ENCODE peak calls at places on chromosomes 7 and 10, in eight cellular contexts. One of them, this sample, is unnamed.

GRCh38 chr7:107999814-108000560 is 3.0 kb downstream of the LAMB1 start:
- DNase-seq in OCI-LY7: no peak
- DNase-seq in coronary artery: no peak
- DNase-seq in GM23338: peak; percentile 59
- DNase-seq in foreskin keratinocyte: peak; percentile 42
- DNase-seq in cardiac muscle cell: no peak
- DNase-seq in mesendoderm: peak; percentile 89
- DNase-seq in Karpas-422: no peak
- DNase-seq in this sample: no peak

GRCh38 chr10:95121904-95122303 is 52.6 kb upstream of the CYP2C8 start:
- DNase-seq in GM23338: no peak
- DNase-seq in foreskin keratinocyte: no peak
- DNase-seq in cardiac muscle cell: no peak
- DNase-seq in Karpas-422: no peak
- DNase-seq in coronary artery: no peak
- DNase-seq in mesendoderm: no peak
- DNase-seq in OCI-LY7: no peak
- DNase-seq in this sample: no peak

GRCh38 chr7:79789584-79790345 is 336.3 kb upstream of the MAGI2 start:
- DNase-seq in GM23338: no peak
- DNase-seq in cardiac muscle cell: no peak
- DNase-seq in OCI-LY7: no peak
- DNase-seq in Karpas-422: no peak
- DNase-seq in coronary artery: no peak
- DNase-seq in foreskin keratinocyte: no peak
- DNase-seq in mesendoderm: no peak
- DNase-seq in this sample: no peak

GRCh38 chr10:128854965-128855364 is 612.1 kb upstream of the MGMT start:
- DNase-seq in cardiac muscle cell: peak; percentile 62
- DNase-seq in OCI-LY7: no peak
- DNase-seq in Karpas-422: no peak
- DNase-seq in mesendoderm: peak; percentile 16
- DNase-seq in foreskin keratinocyte: peak; percentile 1
- DNase-seq in GM23338: peak; percentile 19
- DNase-seq in coronary artery: no peak
- DNase-seq in this sample: no peak

GRCh38 chr10:103458720-103459119 is at the start of gene CALHM1:
- DNase-seq in GM23338: peak; percentile 76
- DNase-seq in coronary artery: no peak
- DNase-seq in cardiac muscle cell: no peak
- DNase-seq in Karpas-422: peak; percentile 74
- DNase-seq in mesendoderm: peak; percentile 78
- DNase-seq in OCI-LY7: peak; percentile 70
- DNase-seq in foreskin keratinocyte: no peak
- DNase-seq in this sample: no peak

GRCh38 chr7:110669410-110669809 is 421.5 kb upstream of the LRRN3 start:
- DNase-seq in mesendoderm: no peak
- DNase-seq in coronary artery: no peak
- DNase-seq in cardiac muscle cell: no peak
- DNase-seq in GM23338: no peak
- DNase-seq in foreskin keratinocyte: peak; percentile 29
- DNase-seq in Karpas-422: no peak
- DNase-seq in OCI-LY7: no peak
- DNase-seq in this sample: no peak

GRCh38 chr10:43209651-43210141 is 57.2 kb downstream of the RASGEF1A start:
- DNase-seq in Karpas-422: no peak
- DNase-seq in foreskin keratinocyte: no peak
- DNase-seq in mesendoderm: no peak
- DNase-seq in coronary artery: no peak
- DNase-seq in cardiac muscle cell: no peak
- DNase-seq in OCI-LY7: no peak
- DNase-seq in GM23338: no peak
- DNase-seq in this sample: peak; percentile 18

GRCh38 chr10:80371462-80371861 is 14.9 kb downstream of the DYDC2 start:
- DNase-seq in foreskin keratinocyte: no peak
- DNase-seq in mesendoderm: peak; percentile 47
- DNase-seq in GM23338: no peak
- DNase-seq in Karpas-422: no peak
- DNase-seq in coronary artery: no peak
- DNase-seq in OCI-LY7: no peak
- DNase-seq in cardiac muscle cell: no peak
- DNase-seq in this sample: no peak

GRCh38 chr7:12162420-12163113 is 48.5 kb upstream of the TMEM106B start:
- DNase-seq in Karpas-422: no peak
- DNase-seq in cardiac muscle cell: no peak
- DNase-seq in coronary artery: no peak
- DNase-seq in OCI-LY7: no peak
- DNase-seq in GM23338: no peak
- DNase-seq in foreskin keratinocyte: peak; percentile 68
- DNase-seq in mesendoderm: no peak
- DNase-seq in this sample: no peak

GRCh38 chr7:12281026-12281425 is 69.9 kb downstream of the TMEM106B start:
- DNase-seq in OCI-LY7: no peak
- DNase-seq in Karpas-422: no peak
- DNase-seq in cardiac muscle cell: no peak
- DNase-seq in coronary artery: no peak
- DNase-seq in GM23338: no peak
- DNase-seq in foreskin keratinocyte: peak; percentile 57
- DNase-seq in mesendoderm: no peak
- DNase-seq in this sample: no peak

GRCh38 chr7:30313793-30314192 is 29.4 kb downstream of the ZNRF2 start:
- DNase-seq in GM23338: no peak
- DNase-seq in mesendoderm: no peak
- DNase-seq in foreskin keratinocyte: no peak
- DNase-seq in coronary artery: no peak
- DNase-seq in Karpas-422: no peak
- DNase-seq in OCI-LY7: no peak
- DNase-seq in cardiac muscle cell: no peak
- DNase-seq in this sample: no peak

GRCh38 chr7:22333680-22334141 is 23.2 kb downstream of the RAPGEF5 start:
- DNase-seq in Karpas-422: no peak
- DNase-seq in coronary artery: no peak
- DNase-seq in OCI-LY7: no peak
- DNase-seq in GM23338: no peak
- DNase-seq in mesendoderm: no peak
- DNase-seq in foreskin keratinocyte: no peak
- DNase-seq in cardiac muscle cell: no peak
- DNase-seq in this sample: no peak

GRCh38 chr7:142196066-142196840 is 61.6 kb downstream of the PRSS58 start:
- DNase-seq in OCI-LY7: no peak
- DNase-seq in coronary artery: no peak
- DNase-seq in mesendoderm: no peak
- DNase-seq in Karpas-422: no peak
- DNase-seq in foreskin keratinocyte: peak; percentile 79
- DNase-seq in GM23338: no peak
- DNase-seq in cardiac muscle cell: no peak
- DNase-seq in this sample: no peak

GRCh38 chr7:40780431-40780830 is 645.6 kb downstream of the SUGCT start:
- DNase-seq in cardiac muscle cell: no peak
- DNase-seq in Karpas-422: no peak
- DNase-seq in coronary artery: no peak
- DNase-seq in foreskin keratinocyte: no peak
- DNase-seq in mesendoderm: no peak
- DNase-seq in OCI-LY7: no peak
- DNase-seq in GM23338: no peak
- DNase-seq in this sample: no peak

GRCh38 chr10:97066877-97067555 is 118.7 kb downstream of the SLIT1 start:
- DNase-seq in foreskin keratinocyte: no peak
- DNase-seq in Karpas-422: no peak
- DNase-seq in GM23338: no peak
- DNase-seq in cardiac muscle cell: no peak
- DNase-seq in mesendoderm: no peak
- DNase-seq in OCI-LY7: no peak
- DNase-seq in coronary artery: no peak
- DNase-seq in this sample: no peak
- H3K27ac ChIP-seq in foreskin keratinocyte: no peak overlapping the region
- H3K27ac ChIP-seq in Karpas-422: no peak overlapping the region
- H3K27ac ChIP-seq in GM23338: no peak overlapping the region
- H3K27ac ChIP-seq in cardiac muscle cell: no peak overlapping the region
- H3K27ac ChIP-seq in mesendoderm: no peak overlapping the region
- H3K27ac ChIP-seq in OCI-LY7: no peak overlapping the region
- H3K27ac ChIP-seq in coronary artery: no peak overlapping the region
- H3K27ac ChIP-seq in this sample: no peak overlapping the region

GRCh38 chr7:77313086-77313485 is 103.1 kb downstream of the GSAP start:
- DNase-seq in OCI-LY7: no peak
- DNase-seq in Karpas-422: no peak
- DNase-seq in coronary artery: no peak
- DNase-seq in mesendoderm: no peak
- DNase-seq in GM23338: no peak
- DNase-seq in foreskin keratinocyte: no peak
- DNase-seq in cardiac muscle cell: no peak
- DNase-seq in this sample: no peak
- H3K27ac ChIP-seq in OCI-LY7: no peak overlapping the region
- H3K27ac ChIP-seq in Karpas-422: no peak overlapping the region
- H3K27ac ChIP-seq in coronary artery: no peak overlapping the region
- H3K27ac ChIP-seq in mesendoderm: no peak overlapping the region
- H3K27ac ChIP-seq in GM23338: no peak overlapping the region
- H3K27ac ChIP-seq in foreskin keratinocyte: no peak overlapping the region
- H3K27ac ChIP-seq in cardiac muscle cell: no peak overlapping the region
- H3K27ac ChIP-seq in this sample: no peak overlapping the region

GRCh38 chr10:124547651-124548168 is 86.1 kb downstream of the LHPP start:
- DNase-seq in Karpas-422: no peak
- DNase-seq in mesendoderm: no peak
- DNase-seq in GM23338: no peak
- DNase-seq in cardiac muscle cell: no peak
- DNase-seq in coronary artery: no peak
- DNase-seq in foreskin keratinocyte: no peak
- DNase-seq in OCI-LY7: no peak
- DNase-seq in this sample: no peak

GRCh38 chr10:124545346-124545745 is 83.7 kb downstream of the LHPP start:
- DNase-seq in mesendoderm: no peak
- DNase-seq in coronary artery: no peak
- DNase-seq in Karpas-422: peak; percentile 91
- DNase-seq in GM23338: no peak
- DNase-seq in OCI-LY7: peak; percentile 52
- DNase-seq in foreskin keratinocyte: no peak
- DNase-seq in cardiac muscle cell: no peak
- DNase-seq in this sample: no peak

GRCh38 chr10:124544711-124545110 is 83.1 kb downstream of the LHPP start:
- DNase-seq in foreskin keratinocyte: no peak
- DNase-seq in GM23338: no peak
- DNase-seq in Karpas-422: peak; percentile 92
- DNase-seq in OCI-LY7: peak; percentile 52
- DNase-seq in coronary artery: no peak
- DNase-seq in cardiac muscle cell: no peak
- DNase-seq in mesendoderm: no peak
- DNase-seq in this sample: no peak

GRCh38 chr10:124546957-124547650 is 85.5 kb downstream of the LHPP start:
- DNase-seq in mesendoderm: no peak
- DNase-seq in cardiac muscle cell: no peak
- DNase-seq in GM23338: no peak
- DNase-seq in coronary artery: no peak
- DNase-seq in foreskin keratinocyte: no peak
- DNase-seq in Karpas-422: peak; percentile 95
- DNase-seq in OCI-LY7: peak; percentile 52
- DNase-seq in this sample: no peak

GRCh38 chr10:124545756-124546369 is 84.2 kb downstream of the LHPP start:
- DNase-seq in GM23338: no peak
- DNase-seq in OCI-LY7: peak; percentile 74
- DNase-seq in coronary artery: no peak
- DNase-seq in Karpas-422: peak; percentile 96
- DNase-seq in cardiac muscle cell: no peak
- DNase-seq in foreskin keratinocyte: no peak
- DNase-seq in mesendoderm: no peak
- DNase-seq in this sample: no peak
- H3K27ac ChIP-seq in GM23338: no peak overlapping the region
- H3K27ac ChIP-seq in OCI-LY7: peak overlapping the region; percentile 98
- H3K27ac ChIP-seq in coronary artery: no peak overlapping the region
- H3K27ac ChIP-seq in Karpas-422: peak overlapping the region; percentile 100
- H3K27ac ChIP-seq in cardiac muscle cell: no peak overlapping the region
- H3K27ac ChIP-seq in foreskin keratinocyte: no peak overlapping the region
- H3K27ac ChIP-seq in mesendoderm: no peak overlapping the region
- H3K27ac ChIP-seq in this sample: no peak overlapping the region

DNA sequence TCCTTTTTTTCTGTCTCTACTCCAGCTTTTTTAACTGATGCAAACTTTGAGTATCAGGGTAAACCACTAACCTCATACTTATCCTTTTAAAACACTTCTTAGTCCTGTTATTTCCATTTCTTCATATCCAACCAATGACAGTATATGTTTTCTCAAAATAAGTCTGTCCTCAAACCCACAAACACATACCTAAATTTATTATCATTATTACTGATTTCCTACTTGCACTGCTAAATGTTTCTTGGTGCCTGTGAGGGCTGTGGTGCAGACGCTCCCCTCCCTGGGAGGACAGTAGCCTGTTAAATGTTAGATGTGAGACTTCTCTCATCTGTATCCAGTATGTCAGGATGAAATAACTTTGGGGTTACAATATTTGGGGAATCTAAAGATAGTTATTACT is 257.9 kb downstream of the KLF6 start:
- DNase-seq in mesendoderm: no peak
- DNase-seq in OCI-LY7: no peak
- DNase-seq in GM23338: no peak
- DNase-seq in Karpas-422: no peak
- DNase-seq in foreskin keratinocyte: no peak
- DNase-seq in coronary artery: no peak
- DNase-seq in cardiac muscle cell: no peak
- DNase-seq in this sample: no peak
- H3K27ac ChIP-seq in mesendoderm: no peak overlapping the region
- H3K27ac ChIP-seq in OCI-LY7: no peak overlapping the region
- H3K27ac ChIP-seq in GM23338: no peak overlapping the region
- H3K27ac ChIP-seq in Karpas-422: no peak overlapping the region
- H3K27ac ChIP-seq in foreskin keratinocyte: peak overlapping the region; percentile 50
- H3K27ac ChIP-seq in coronary artery: peak overlapping the region; percentile 73
- H3K27ac ChIP-seq in cardiac muscle cell: no peak overlapping the region
- H3K27ac ChIP-seq in this sample: no peak overlapping the region

This sample was measured in CD8-positive, alpha-beta memory T cell.